ENCODE peak calls at places on chromosomes 5 and 9, in nine cellular contexts. X is mammary epithelial cell; B is spleen; E is CD8-positive, alpha-beta memory T cell; F is A549; Q is mesenchymal stem cell; W is coronary artery; J is GM12864; S is aorta. C is an unnamed sample.

GRCh38 chr9:132155514-132155913 is 6.3 kb upstream of the NTNG2 start:
- DNase-seq in F (no peak), B (no peak), Q (no peak), E (no peak), X (no peak), S (no peak), W (no peak), J (no peak), C (no peak)

GRCh38 chr9:112764344-112764743 is 13.8 kb downstream of the SNX30 start:
- DNase-seq in B (no peak), W (no peak), S (no peak), X (peak), J (no peak), Q (peak), E (no peak), F (no peak), C (peak)

GRCh38 chr5:76303917-76304316 is 99.2 kb upstream of the IQGAP2 start:
- DNase-seq in S (no peak), J (peak), E (peak), B (no peak), W (no peak), Q (no peak), F (peak), X (peak), C (peak)

GRCh38 chr5:151757233-151758140 is 944 bp downstream of the ATOX1 start:
- DNase-seq in W (no peak), J (no peak), Q (peak), X (peak), B (no peak), S (no peak), F (no peak), E (no peak), C (peak)

GRCh38 chr9:95105519-95106287 is 211.8 kb downstream of the FANCC start:
- DNase-seq in J (no peak), X (peak), Q (no peak), W (no peak), B (no peak), S (no peak), F (no peak), E (no peak), C (peak)

GRCh38 chr5:50302815-50303490 is 138.1 kb downstream of the EMB start:
- DNase-seq in Q (no peak), E (no peak), F (peak), J (no peak), S (no peak), W (no peak), B (no peak), X (peak), C (peak)

GRCh38 chr5:178522361-178522760 is 67.8 kb downstream of the COL23A1 start:
- DNase-seq in S (no peak), X (no peak), Q (no peak), J (no peak), E (no peak), W (peak), B (no peak), F (no peak), C (no peak)

GRCh38 chr9:89675403-89675771 is 70.6 kb downstream of the GADD45G start:
- DNase-seq in F (no peak), X (no peak), J (no peak), B (no peak), Q (no peak), S (no peak), E (no peak), W (no peak), C (no peak)

GRCh38 chr5:144336191-144336590 is 165.5 kb downstream of the KCTD16 start:
- DNase-seq in F (no peak), S (no peak), X (no peak), E (no peak), W (no peak), Q (no peak), J (no peak), B (no peak), C (no peak)

GRCh38 chr5:145903113-145903512 is 30.3 kb upstream of the GRXCR2 start:
- DNase-seq in F (peak), E (no peak), W (no peak), X (no peak), S (no peak), J (no peak), Q (no peak), B (no peak), C (no peak)

DNA sequence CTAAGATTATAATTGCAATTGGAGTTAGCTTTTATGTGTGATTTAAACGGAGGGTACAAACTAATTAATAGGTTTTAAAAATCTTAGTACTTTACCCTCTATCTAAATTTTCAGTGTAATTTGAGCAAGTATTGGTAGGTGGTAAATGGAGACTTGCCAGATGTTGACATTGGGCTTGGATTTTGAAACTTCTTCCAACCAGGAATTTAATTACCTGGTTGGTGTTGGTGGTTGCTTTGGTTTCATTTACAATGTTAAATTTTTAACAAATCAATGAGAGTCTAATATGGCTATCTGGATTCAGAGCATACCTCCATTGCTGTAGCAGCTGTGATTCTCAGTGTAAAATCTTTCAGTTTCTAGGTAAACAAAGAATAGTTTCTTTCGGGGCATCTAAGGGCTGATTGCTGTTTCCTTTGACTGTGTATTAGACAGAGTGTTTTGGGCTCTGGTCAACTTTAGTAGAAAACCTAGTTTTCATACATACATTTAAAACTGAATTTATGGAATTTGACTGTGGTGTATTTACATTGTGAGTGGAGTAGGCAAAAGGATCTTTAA is 1.9 kb downstream of the DAPK1 start:
- DNase-seq in Q (no peak), E (no peak), F (no peak), W (no peak), B (no peak), X (no peak), S (no peak), J (no peak), C (no peak)
- H3K4me3 ChIP-seq in Q (peak), E (no peak), F (peak), W (peak), B (peak), X (no peak), S (no peak), J (peak), C (no peak)

DNA sequence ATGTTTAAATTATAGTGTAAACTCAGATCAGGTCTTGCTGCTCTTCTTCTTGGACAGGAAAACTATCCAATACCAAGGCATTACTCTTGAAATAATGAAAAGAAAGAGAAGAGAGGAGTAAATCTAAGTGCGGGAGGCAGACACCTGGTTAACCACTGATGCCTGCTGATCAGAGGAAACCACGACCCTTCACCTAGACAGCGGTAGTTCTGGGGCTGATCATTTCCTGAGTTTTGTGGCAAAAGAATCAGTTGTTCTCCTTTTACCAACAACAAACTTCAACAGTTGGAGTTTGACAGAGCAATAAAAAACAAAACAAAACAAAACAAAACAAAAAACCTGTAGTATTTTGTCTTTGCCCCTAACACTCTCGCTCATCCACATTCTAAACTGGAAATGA is 3.0 kb downstream of the RLN1 start:
- DNase-seq in Q (no peak), F (no peak), X (no peak), B (no peak), J (no peak), W (no peak), E (peak), S (no peak), C (no peak)
- H3K4me3 ChIP-seq in Q (no peak), F (no peak), X (no peak), B (no peak), J (no peak), W (no peak), E (peak), S (no peak), C (no peak)

GRCh38 chr5:101977729-101978345 is 318.2 kb downstream of the SLCO4C1 start:
- DNase-seq in B (no peak), E (no peak), S (no peak), J (peak), W (no peak), X (peak), F (peak), Q (peak), C (peak)

GRCh38 chr5:101976933-101977332 is 319.2 kb downstream of the SLCO4C1 start:
- DNase-seq in E (no peak), X (no peak), J (no peak), B (no peak), S (no peak), W (no peak), F (no peak), Q (no peak), C (peak)
- H3K4me3 ChIP-seq in E (no peak), X (no peak), J (no peak), B (no peak), S (no peak), W (no peak), F (no peak), Q (no peak), C (no peak)

GRCh38 chr5:53330491-53330890 is 149.9 kb upstream of the FST start:
- DNase-seq in B (no peak), S (no peak), F (no peak), X (no peak), E (no peak), J (no peak), Q (no peak), W (no peak), C (no peak)

GRCh38 chr5:53323943-53324642 is 156.3 kb upstream of the FST start:
- DNase-seq in X (peak), W (no peak), J (no peak), E (no peak), S (no peak), F (no peak), Q (no peak), B (no peak), C (peak)

GRCh38 chr5:53323511-53323910 is 156.9 kb upstream of the FST start:
- DNase-seq in E (no peak), X (peak), W (no peak), B (no peak), J (no peak), Q (no peak), F (no peak), S (no peak), C (peak)

GRCh38 chr5:53327811-53328331 is 152.6 kb upstream of the FST start:
- DNase-seq in W (no peak), F (no peak), S (no peak), X (no peak), Q (no peak), B (no peak), J (no peak), E (no peak), C (no peak)

GRCh38 chr5:53326420-53327153 is 153.8 kb upstream of the FST start:
- DNase-seq in E (no peak), F (no peak), J (no peak), S (no peak), X (no peak), W (no peak), B (no peak), Q (no peak), C (peak)
- H3K4me3 ChIP-seq in E (no peak), F (no peak), J (no peak), S (peak), X (no peak), W (no peak), B (no peak), Q (peak), C (no peak)

GRCh38 chr5:161966544-161966943 is 101.0 kb upstream of the GABRG2 start:
- DNase-seq in E (no peak), F (peak), S (no peak), W (no peak), J (no peak), X (no peak), B (no peak), Q (no peak), C (peak)
- H3K4me3 ChIP-seq in E (no peak), F (no peak), S (no peak), W (no peak), J (no peak), X (no peak), B (no peak), Q (no peak), C (no peak)

DNA sequence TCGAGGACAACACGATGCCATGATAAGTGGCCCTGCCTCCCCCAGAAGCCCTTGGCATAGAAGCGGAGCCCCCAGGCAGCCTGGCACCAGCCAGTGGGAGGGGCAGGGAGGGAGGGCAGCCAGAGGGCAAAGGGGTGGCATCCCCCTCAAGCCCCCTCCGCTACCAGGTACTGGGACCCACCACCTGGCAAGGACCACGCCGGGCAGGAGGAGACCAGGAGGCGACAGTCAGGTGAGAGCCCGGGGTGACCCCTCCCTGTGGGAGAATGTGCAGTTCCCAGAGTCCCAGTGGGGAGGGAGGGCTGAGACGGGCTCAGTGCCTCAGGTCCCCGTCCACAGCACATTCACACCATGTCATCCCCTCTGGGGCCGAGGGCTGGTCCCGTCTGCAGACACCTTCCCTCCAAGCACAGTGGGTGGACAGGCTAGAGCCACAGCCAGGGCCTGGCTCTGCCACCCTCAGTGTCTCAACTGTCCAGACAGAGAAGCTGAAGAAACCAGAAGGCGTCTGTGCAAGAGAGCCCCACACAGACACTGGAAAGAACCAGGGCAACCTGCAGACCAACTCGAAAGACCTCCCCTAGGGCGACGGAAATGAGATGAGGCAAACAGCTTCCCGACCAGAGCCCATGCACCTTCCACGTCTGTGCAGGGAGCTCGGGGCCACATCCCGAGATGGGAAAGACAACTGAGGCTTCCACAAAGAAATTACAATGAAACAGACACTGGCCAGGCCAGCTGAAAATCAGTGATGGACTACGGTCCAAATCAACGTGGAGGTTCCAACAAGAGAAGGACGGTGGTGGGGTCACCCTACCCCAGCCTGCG is 11.1 kb downstream of the BRD3 start:
- DNase-seq in E (peak), B (no peak), S (no peak), W (no peak), J (no peak), F (no peak), X (no peak), Q (no peak), C (no peak)
- H3K4me3 ChIP-seq in E (no peak), B (no peak), S (no peak), W (peak), J (no peak), F (no peak), X (no peak), Q (peak), C (no peak)

DNA sequence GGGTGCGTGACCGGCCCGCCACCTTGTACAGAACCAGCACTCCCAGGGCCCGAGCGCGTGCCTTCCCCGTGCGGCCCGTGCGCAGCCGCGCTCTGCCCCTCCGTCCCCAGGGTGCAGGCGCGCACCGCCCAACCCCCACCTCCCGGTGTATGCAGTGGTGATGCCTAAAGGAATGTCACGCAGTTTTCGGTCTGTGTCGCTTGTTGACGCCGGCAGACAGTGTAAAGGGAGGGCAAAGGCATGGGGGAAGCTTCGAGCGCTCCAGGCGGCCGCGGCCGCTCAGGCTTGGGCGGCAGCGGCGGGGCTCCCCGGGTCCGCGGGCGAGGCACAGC is 1.3 kb downstream of the LRRC26 start:
- DNase-seq in Q (no peak), E (no peak), J (no peak), B (no peak), F (peak), S (no peak), X (no peak), W (no peak), C (no peak)
- H3K4me3 ChIP-seq in Q (no peak), E (no peak), J (peak), B (peak), F (peak), S (no peak), X (no peak), W (peak), C (peak)

DNA sequence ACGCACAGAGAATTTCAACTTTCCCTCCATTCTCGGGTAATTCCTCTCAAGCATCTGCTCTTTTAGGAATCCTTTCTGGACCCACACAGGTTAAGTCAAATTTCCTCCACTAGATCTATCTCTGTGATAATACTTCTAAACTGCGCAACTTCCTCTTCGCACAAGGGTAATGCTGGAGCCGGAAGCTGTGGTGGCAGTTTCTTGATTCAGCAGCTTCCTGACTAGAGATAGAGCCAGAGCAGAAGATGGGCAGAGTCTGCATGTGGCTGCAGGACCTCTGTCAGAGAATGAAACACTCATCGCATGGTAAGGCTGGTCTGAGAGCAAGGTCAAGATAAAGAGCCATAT is 11.1 kb upstream of the CDC42SE2 start:
- DNase-seq in J (peak), W (no peak), E (peak), S (peak), B (peak), Q (no peak), X (no peak), F (no peak), C (no peak)
- H3K4me3 ChIP-seq in J (peak), W (no peak), E (peak), S (no peak), B (peak), Q (no peak), X (no peak), F (no peak), C (no peak)

GRCh38 chr5:116561658-116562057 is 13.0 kb downstream of the SEMA6A start:
- DNase-seq in F (no peak), E (no peak), W (no peak), S (no peak), Q (no peak), J (no peak), B (no peak), X (no peak), C (no peak)

GRCh38 chr5:116559239-116559638 is 15.4 kb downstream of the SEMA6A start:
- DNase-seq in B (no peak), E (no peak), F (no peak), J (no peak), W (no peak), S (no peak), X (no peak), Q (no peak), C (no peak)

GRCh38 chr5:116557669-116558271 is 16.9 kb downstream of the SEMA6A start:
- DNase-seq in W (no peak), Q (peak), S (no peak), F (peak), E (no peak), J (no peak), X (peak), B (no peak), C (peak)

GRCh38 chr5:116562669-116563068 is 12.0 kb downstream of the SEMA6A start:
- DNase-seq in Q (no peak), E (no peak), X (no peak), F (no peak), S (no peak), J (no peak), W (no peak), B (no peak), C (no peak)

GRCh38 chr5:116559673-116560164 is 14.9 kb downstream of the SEMA6A start:
- DNase-seq in X (no peak), E (no peak), Q (no peak), S (no peak), J (no peak), F (no peak), W (no peak), B (no peak), C (no peak)
- H3K4me3 ChIP-seq in X (no peak), E (no peak), Q (no peak), S (no peak), J (no peak), F (no peak), W (no peak), B (no peak), C (no peak)